ENCODE peak calls at places on chromosomes 13 and 19, in five cellular contexts. One of them, this sample, is unnamed.

GRCh38 chr13:74528751-74529513 is 394.7 kb upstream of the KLF12 start:
- DNase-seq in cardiac fibroblast: no peak
- DNase-seq in dorsolateral prefrontal cortex: no peak
- DNase-seq in kidney epithelial cell: no peak
- DNase-seq in IMR-90: no peak
- DNase-seq in this sample: no peak

GRCh38 chr19:327291-328024 is 17.1 kb downstream of the MIER2 start:
- DNase-seq in dorsolateral prefrontal cortex: no peak
- DNase-seq in IMR-90: no peak
- DNase-seq in kidney epithelial cell: no peak
- DNase-seq in cardiac fibroblast: no peak
- DNase-seq in this sample: no peak

GRCh38 chr13:38905861-38906260 is 84.8 kb downstream of the STOML3 start:
- DNase-seq in cardiac fibroblast: no peak
- DNase-seq in dorsolateral prefrontal cortex: no peak
- DNase-seq in IMR-90: no peak
- DNase-seq in kidney epithelial cell: no peak
- DNase-seq in this sample: no peak

GRCh38 chr13:48778551-48779088 is 124.9 kb downstream of the CYSLTR2 start:
- DNase-seq in dorsolateral prefrontal cortex: no peak
- DNase-seq in cardiac fibroblast: no peak
- DNase-seq in kidney epithelial cell: no peak
- DNase-seq in IMR-90: no peak
- DNase-seq in this sample: no peak

GRCh38 chr13:102589291-102589822 is 7.4 kb upstream of the TPP2 start:
- DNase-seq in IMR-90: peak
- DNase-seq in cardiac fibroblast: no peak
- DNase-seq in dorsolateral prefrontal cortex: no peak
- DNase-seq in kidney epithelial cell: no peak
- DNase-seq in this sample: no peak

GRCh38 chr19:56839665-56840451 is 668 bp downstream of the PEG3 start:
- DNase-seq in dorsolateral prefrontal cortex: peak
- DNase-seq in kidney epithelial cell: peak
- DNase-seq in cardiac fibroblast: no peak
- DNase-seq in IMR-90: no peak
- DNase-seq in this sample: no peak

GRCh38 chr13:82206241-82206640 is 1676.0 kb downstream of the SLITRK1 start:
- DNase-seq in IMR-90: no peak
- DNase-seq in cardiac fibroblast: no peak
- DNase-seq in dorsolateral prefrontal cortex: no peak
- DNase-seq in kidney epithelial cell: no peak
- DNase-seq in this sample: no peak

GRCh38 chr13:20828540-20829364 is 55.0 kb upstream of the EEF1AKMT1 start:
- DNase-seq in kidney epithelial cell: no peak
- DNase-seq in IMR-90: peak
- DNase-seq in cardiac fibroblast: peak
- DNase-seq in dorsolateral prefrontal cortex: no peak
- DNase-seq in this sample: no peak

GRCh38 chr19:45705115-45705514 is 12.6 kb downstream of the QPCTL start:
- DNase-seq in IMR-90: no peak
- DNase-seq in dorsolateral prefrontal cortex: no peak
- DNase-seq in cardiac fibroblast: no peak
- DNase-seq in kidney epithelial cell: no peak
- DNase-seq in this sample: no peak

GRCh38 chr19:39363909-39364457 is 21.8 kb downstream of the SAMD4B start:
- DNase-seq in IMR-90: peak
- DNase-seq in cardiac fibroblast: peak
- DNase-seq in kidney epithelial cell: no peak
- DNase-seq in dorsolateral prefrontal cortex: peak
- DNase-seq in this sample: no peak

GRCh38 chr19:8311461-8312260 is 3.5 kb upstream of the CD320 start:
- DNase-seq in IMR-90: no peak
- DNase-seq in cardiac fibroblast: no peak
- DNase-seq in kidney epithelial cell: no peak
- DNase-seq in dorsolateral prefrontal cortex: no peak
- DNase-seq in this sample: no peak

GRCh38 chr19:18665771-18666202 is 17.7 kb upstream of the CRTC1 start:
- DNase-seq in kidney epithelial cell: no peak
- DNase-seq in dorsolateral prefrontal cortex: no peak
- DNase-seq in cardiac fibroblast: no peak
- DNase-seq in IMR-90: no peak
- DNase-seq in this sample: no peak

GRCh38 chr13:72737033-72737432 is 9.3 kb downstream of the BORA start:
- DNase-seq in kidney epithelial cell: no peak
- DNase-seq in cardiac fibroblast: no peak
- DNase-seq in IMR-90: no peak
- DNase-seq in dorsolateral prefrontal cortex: no peak
- DNase-seq in this sample: no peak

GRCh38 chr13:73857106-73857505 is 277.1 kb downstream of the KLF12 start:
- DNase-seq in dorsolateral prefrontal cortex: no peak
- DNase-seq in cardiac fibroblast: peak
- DNase-seq in kidney epithelial cell: no peak
- DNase-seq in IMR-90: no peak
- DNase-seq in this sample: no peak

GRCh38 chr19:8811315-8812172 is 20.6 kb downstream of the ZNF558 start:
- DNase-seq in IMR-90: peak
- DNase-seq in kidney epithelial cell: no peak
- DNase-seq in cardiac fibroblast: peak
- DNase-seq in dorsolateral prefrontal cortex: no peak
- DNase-seq in this sample: no peak

GRCh38 chr13:73138276-73138950 is 79.6 kb downstream of the KLF5 start:
- DNase-seq in dorsolateral prefrontal cortex: no peak
- DNase-seq in kidney epithelial cell: no peak
- DNase-seq in IMR-90: peak
- DNase-seq in cardiac fibroblast: peak
- DNase-seq in this sample: no peak

GRCh38 chr19:58020129-58020528 is 13.7 kb upstream of the ZSCAN1 start:
- DNase-seq in IMR-90: no peak
- DNase-seq in cardiac fibroblast: no peak
- DNase-seq in kidney epithelial cell: no peak
- DNase-seq in dorsolateral prefrontal cortex: no peak
- DNase-seq in this sample: no peak

GRCh38 chr19:18023596-18024212 is 15.7 kb downstream of the ARRDC2 start:
- DNase-seq in IMR-90: no peak
- DNase-seq in cardiac fibroblast: peak
- DNase-seq in kidney epithelial cell: no peak
- DNase-seq in dorsolateral prefrontal cortex: no peak
- DNase-seq in this sample: no peak

GRCh38 chr13:28582892-28583240 is 76.1 kb upstream of the POMP start:
- DNase-seq in IMR-90: no peak
- DNase-seq in cardiac fibroblast: no peak
- DNase-seq in kidney epithelial cell: no peak
- DNase-seq in dorsolateral prefrontal cortex: no peak
- DNase-seq in this sample: no peak

GRCh38 chr13:27383104-27383921 is 41.1 kb upstream of the GTF3A start:
- DNase-seq in kidney epithelial cell: no peak
- DNase-seq in dorsolateral prefrontal cortex: no peak
- DNase-seq in IMR-90: no peak
- DNase-seq in cardiac fibroblast: no peak
- DNase-seq in this sample: no peak

GRCh38 chr13:87884874-87885273 is 213.7 kb downstream of the SLITRK5 start:
- DNase-seq in kidney epithelial cell: peak
- DNase-seq in dorsolateral prefrontal cortex: no peak
- DNase-seq in cardiac fibroblast: no peak
- DNase-seq in IMR-90: peak
- DNase-seq in this sample: no peak

GRCh38 chr13:77918391-77919261 is at the start of gene EDNRB:
- DNase-seq in IMR-90: peak
- DNase-seq in cardiac fibroblast: peak
- DNase-seq in dorsolateral prefrontal cortex: no peak
- DNase-seq in kidney epithelial cell: no peak
- DNase-seq in this sample: no peak

GRCh38 chr19:5364674-5365073 is 24.1 kb upstream of the PTPRS start:
- DNase-seq in kidney epithelial cell: no peak
- DNase-seq in dorsolateral prefrontal cortex: no peak
- DNase-seq in cardiac fibroblast: no peak
- DNase-seq in IMR-90: no peak
- DNase-seq in this sample: no peak

GRCh38 chr13:50452028-50452427 is 391.5 kb downstream of the DLEU7 start:
- DNase-seq in dorsolateral prefrontal cortex: no peak
- DNase-seq in kidney epithelial cell: no peak
- DNase-seq in cardiac fibroblast: no peak
- DNase-seq in IMR-90: no peak
- DNase-seq in this sample: no peak

GRCh38 chr13:73602295-73602694 is 531.9 kb downstream of the KLF12 start:
- DNase-seq in cardiac fibroblast: peak
- DNase-seq in dorsolateral prefrontal cortex: no peak
- DNase-seq in kidney epithelial cell: no peak
- DNase-seq in IMR-90: peak
- DNase-seq in this sample: no peak

GRCh38 chr19:14333101-14333871 is 48.0 kb upstream of the ADGRE5 start:
- DNase-seq in kidney epithelial cell: no peak
- DNase-seq in cardiac fibroblast: peak
- DNase-seq in dorsolateral prefrontal cortex: no peak
- DNase-seq in IMR-90: no peak
- DNase-seq in this sample: no peak

GRCh38 chr13:63190219-63190618 is 1774.6 kb upstream of the PCDH20 start:
- DNase-seq in dorsolateral prefrontal cortex: no peak
- DNase-seq in kidney epithelial cell: no peak
- DNase-seq in IMR-90: no peak
- DNase-seq in cardiac fibroblast: no peak
- DNase-seq in this sample: no peak

GRCh38 chr19:401836-402535 is 7.0 kb downstream of the C2CD4C start:
- DNase-seq in kidney epithelial cell: no peak
- DNase-seq in dorsolateral prefrontal cortex: no peak
- DNase-seq in IMR-90: no peak
- DNase-seq in cardiac fibroblast: no peak
- DNase-seq in this sample: no peak

GRCh38 chr19:10817291-10818038 is 18.5 kb downstream of the TMED1 start:
- DNase-seq in dorsolateral prefrontal cortex: no peak
- DNase-seq in IMR-90: peak
- DNase-seq in kidney epithelial cell: no peak
- DNase-seq in cardiac fibroblast: peak
- DNase-seq in this sample: peak

GRCh38 chr19:55113570-55114039 is 3.8 kb downstream of the PPP1R12C start:
- DNase-seq in IMR-90: peak
- DNase-seq in cardiac fibroblast: peak
- DNase-seq in kidney epithelial cell: peak
- DNase-seq in dorsolateral prefrontal cortex: no peak
- DNase-seq in this sample: peak

GRCh38 chr13:26236306-26236705 is 14.2 kb upstream of the RNF6 start:
- DNase-seq in kidney epithelial cell: no peak
- DNase-seq in cardiac fibroblast: peak
- DNase-seq in IMR-90: no peak
- DNase-seq in dorsolateral prefrontal cortex: no peak
- DNase-seq in this sample: no peak

GRCh38 chr13:44574466-44574855 is 1.7 kb downstream of the TSC22D1 start:
- DNase-seq in cardiac fibroblast: no peak
- DNase-seq in kidney epithelial cell: no peak
- DNase-seq in IMR-90: peak
- DNase-seq in dorsolateral prefrontal cortex: no peak
- DNase-seq in this sample: no peak

GRCh38 chr19:3096267-3096901 is 2.2 kb downstream of the GNA11 start:
- DNase-seq in cardiac fibroblast: no peak
- DNase-seq in IMR-90: no peak
- DNase-seq in kidney epithelial cell: no peak
- DNase-seq in dorsolateral prefrontal cortex: no peak
- DNase-seq in this sample: no peak

GRCh38 chr19:7421941-7422744 is 66.7 kb downstream of the PEX11G start:
- DNase-seq in dorsolateral prefrontal cortex: no peak
- DNase-seq in IMR-90: no peak
- DNase-seq in kidney epithelial cell: no peak
- DNase-seq in cardiac fibroblast: no peak
- DNase-seq in this sample: no peak

GRCh38 chr19:48726573-48726972 is 7.0 kb upstream of the MAMSTR start:
- DNase-seq in cardiac fibroblast: peak
- DNase-seq in dorsolateral prefrontal cortex: no peak
- DNase-seq in IMR-90: no peak
- DNase-seq in kidney epithelial cell: no peak
- DNase-seq in this sample: no peak

GRCh38 chr19:38736036-38736412 is 8.2 kb downstream of the CAPN12 start:
- DNase-seq in kidney epithelial cell: no peak
- DNase-seq in dorsolateral prefrontal cortex: no peak
- DNase-seq in cardiac fibroblast: no peak
- DNase-seq in IMR-90: no peak
- DNase-seq in this sample: no peak

GRCh38 chr13:112431734-112432133 is 55.6 kb downstream of the SPACA7 start:
- DNase-seq in kidney epithelial cell: no peak
- DNase-seq in dorsolateral prefrontal cortex: no peak
- DNase-seq in cardiac fibroblast: no peak
- DNase-seq in IMR-90: no peak
- DNase-seq in this sample: no peak
- TF ChIP-seq CTCF in kidney epithelial cell: no peak
- TF ChIP-seq CTCF in dorsolateral prefrontal cortex: no peak
- TF ChIP-seq CTCF in cardiac fibroblast: no peak
- TF ChIP-seq CTCF in IMR-90: no peak
- TF ChIP-seq CTCF in this sample: no peak

DNA sequence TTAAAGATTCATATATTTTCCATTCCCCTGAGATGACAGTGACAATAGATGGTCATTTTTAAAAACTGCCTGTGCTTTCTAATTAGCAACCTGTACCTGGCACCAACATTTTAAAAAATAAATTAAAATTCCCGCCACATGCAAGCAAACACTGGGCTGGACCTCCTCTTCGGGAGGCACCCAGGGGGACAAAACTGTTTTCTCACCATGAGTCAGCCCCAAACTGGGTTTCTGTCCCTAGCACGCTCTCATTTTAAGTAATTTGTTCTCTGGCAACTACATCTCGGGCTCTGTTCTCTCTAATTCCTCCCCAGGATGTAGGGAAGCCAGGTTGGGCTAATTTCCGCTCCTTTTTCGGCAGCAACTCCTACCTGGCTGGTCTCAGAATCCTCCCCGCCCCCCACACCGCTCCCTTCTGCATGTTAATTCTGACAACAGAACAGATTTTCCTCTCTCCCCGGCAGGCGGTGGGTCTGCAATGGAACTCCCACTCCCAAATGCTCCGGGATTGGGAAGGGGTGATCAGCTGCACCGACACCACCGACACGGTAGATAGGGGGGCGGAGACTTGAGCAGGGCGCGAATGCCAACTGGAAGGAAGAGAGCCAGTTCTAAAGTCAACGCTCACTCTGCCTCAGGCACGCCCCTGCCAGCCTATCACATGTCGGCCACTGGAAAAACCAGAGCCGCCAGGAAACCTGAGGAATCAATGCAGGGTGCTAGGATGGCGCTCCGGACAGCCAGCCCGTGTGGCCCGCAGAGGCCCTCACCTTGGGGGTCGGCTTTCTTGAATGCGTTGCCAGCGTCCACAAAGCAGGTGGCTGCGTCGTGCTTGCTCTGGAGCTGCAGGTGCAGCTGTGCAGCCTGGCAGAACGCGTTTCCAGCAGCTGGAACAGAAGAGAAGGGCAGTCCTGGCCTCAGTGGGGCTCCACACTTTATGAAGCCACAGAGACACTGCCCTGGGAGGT is 14.7 kb downstream of the NAPA start:
- DNase-seq in dorsolateral prefrontal cortex: peak
- DNase-seq in IMR-90: no peak
- DNase-seq in kidney epithelial cell: no peak
- DNase-seq in cardiac fibroblast: no peak
- DNase-seq in this sample: no peak
- H3K4me3 ChIP-seq in dorsolateral prefrontal cortex: no peak
- H3K4me3 ChIP-seq in IMR-90: no peak
- H3K4me3 ChIP-seq in kidney epithelial cell: no peak
- H3K4me3 ChIP-seq in cardiac fibroblast: no peak
- H3K4me3 ChIP-seq in this sample: no peak

GRCh38 chr19:49855277-49855675 is 4.3 kb downstream of the PTOV1 start:
- DNase-seq in IMR-90: no peak
- DNase-seq in cardiac fibroblast: no peak
- DNase-seq in dorsolateral prefrontal cortex: no peak
- DNase-seq in kidney epithelial cell: no peak
- DNase-seq in this sample: no peak
- TF ChIP-seq CTCF in IMR-90: no peak
- TF ChIP-seq CTCF in cardiac fibroblast: no peak
- TF ChIP-seq CTCF in dorsolateral prefrontal cortex: no peak
- TF ChIP-seq CTCF in kidney epithelial cell: no peak
- TF ChIP-seq CTCF in this sample: no peak

GRCh38 chr19:4278460-4278901 is 585 bp upstream of the SHD start:
- DNase-seq in dorsolateral prefrontal cortex: no peak
- DNase-seq in kidney epithelial cell: no peak
- DNase-seq in cardiac fibroblast: no peak
- DNase-seq in IMR-90: no peak
- DNase-seq in this sample: no peak
- H3K4me3 ChIP-seq in dorsolateral prefrontal cortex: peak
- H3K4me3 ChIP-seq in kidney epithelial cell: no peak
- H3K4me3 ChIP-seq in cardiac fibroblast: no peak
- H3K4me3 ChIP-seq in IMR-90: no peak
- H3K4me3 ChIP-seq in this sample: no peak

This sample was measured in AG04449.